ENCODE peak calls at places on chromosomes 12 and 14, in four cellular contexts. One of them, this sample, is unnamed.

GRCh38 chr14:52961060-52961639 is 10.3 kb upstream of the FERMT2 start:
- DNase-seq in glutamatergic neuron: peak
- DNase-seq in lower lobe of right lung: no peak
- DNase-seq in RWPE1: peak
- DNase-seq in this sample: peak

GRCh38 chr14:77053046-77053841 is 24.7 kb upstream of the IRF2BPL start:
- DNase-seq in glutamatergic neuron: peak
- DNase-seq in lower lobe of right lung: peak
- DNase-seq in RWPE1: no peak
- DNase-seq in this sample: peak

GRCh38 chr14:56333361-56334279 is 215.4 kb downstream of the PELI2 start:
- DNase-seq in glutamatergic neuron: no peak
- DNase-seq in lower lobe of right lung: no peak
- DNase-seq in RWPE1: peak
- DNase-seq in this sample: no peak

GRCh38 chr12:83945871-83946270 is 966.7 kb downstream of the SLC6A15 start:
- DNase-seq in glutamatergic neuron: no peak
- DNase-seq in lower lobe of right lung: no peak
- DNase-seq in RWPE1: peak
- DNase-seq in this sample: no peak

GRCh38 chr14:50846171-50846880 is 15.4 kb upstream of the NIN start:
- DNase-seq in glutamatergic neuron: no peak
- DNase-seq in lower lobe of right lung: no peak
- DNase-seq in RWPE1: peak
- DNase-seq in this sample: no peak

GRCh38 chr14:75959031-75959430 is 22.8 kb downstream of the TGFB3 start:
- DNase-seq in glutamatergic neuron: no peak
- DNase-seq in lower lobe of right lung: no peak
- DNase-seq in RWPE1: no peak
- DNase-seq in this sample: no peak

GRCh38 chr12:116381744-116382455 is 104.4 kb upstream of the MED13L start:
- DNase-seq in glutamatergic neuron: no peak
- DNase-seq in lower lobe of right lung: no peak
- DNase-seq in RWPE1: peak
- DNase-seq in this sample: peak

GRCh38 chr14:52860910-52861309 is 69.5 kb upstream of the GNPNAT1 start:
- DNase-seq in glutamatergic neuron: no peak
- DNase-seq in lower lobe of right lung: no peak
- DNase-seq in RWPE1: no peak
- DNase-seq in this sample: no peak

GRCh38 chr12:57488397-57489156 is 709 bp downstream of the MARS1 start:
- DNase-seq in glutamatergic neuron: peak
- DNase-seq in lower lobe of right lung: no peak
- DNase-seq in RWPE1: no peak
- DNase-seq in this sample: no peak

GRCh38 chr14:102770910-102771543 is 6.2 kb upstream of the TRAF3 start:
- DNase-seq in glutamatergic neuron: no peak
- DNase-seq in lower lobe of right lung: peak
- DNase-seq in RWPE1: no peak
- DNase-seq in this sample: no peak

GRCh38 chr12:51368640-51369517 is 22.3 kb downstream of the GALNT6 start:
- DNase-seq in glutamatergic neuron: no peak
- DNase-seq in lower lobe of right lung: peak
- DNase-seq in RWPE1: no peak
- DNase-seq in this sample: peak

GRCh38 chr14:98782062-98782461 is 489.9 kb downstream of the BCL11B start:
- DNase-seq in glutamatergic neuron: no peak
- DNase-seq in lower lobe of right lung: no peak
- DNase-seq in RWPE1: no peak
- DNase-seq in this sample: no peak

GRCh38 chr14:56815301-56815700 is 5.0 kb upstream of the OTX2 start:
- DNase-seq in glutamatergic neuron: no peak
- DNase-seq in lower lobe of right lung: no peak
- DNase-seq in RWPE1: no peak
- DNase-seq in this sample: no peak

GRCh38 chr14:99728981-99729451 is 44.9 kb downstream of the CYP46A1 start:
- DNase-seq in glutamatergic neuron: peak
- DNase-seq in lower lobe of right lung: peak
- DNase-seq in RWPE1: no peak
- DNase-seq in this sample: no peak

GRCh38 chr12:12376636-12377448 is 20.0 kb downstream of the BORCS5 start:
- DNase-seq in glutamatergic neuron: no peak
- DNase-seq in lower lobe of right lung: no peak
- DNase-seq in RWPE1: peak
- DNase-seq in this sample: no peak

GRCh38 chr14:68824517-68825347 is 31.9 kb upstream of the ZFP36L1 start:
- DNase-seq in glutamatergic neuron: peak
- DNase-seq in lower lobe of right lung: peak
- DNase-seq in RWPE1: peak
- DNase-seq in this sample: peak

GRCh38 chr12:75177997-75178396 is 31.6 kb downstream of the KCNC2 start:
- DNase-seq in glutamatergic neuron: no peak
- DNase-seq in lower lobe of right lung: no peak
- DNase-seq in RWPE1: peak
- DNase-seq in this sample: no peak

GRCh38 chr12:109679716-109680520 is 33.7 kb upstream of the FAM222A start:
- DNase-seq in glutamatergic neuron: no peak
- DNase-seq in lower lobe of right lung: no peak
- DNase-seq in RWPE1: no peak
- DNase-seq in this sample: no peak

GRCh38 chr12:1912580-1913376 is 5.7 kb downstream of the CACNA2D4 start:
- DNase-seq in glutamatergic neuron: no peak
- DNase-seq in lower lobe of right lung: no peak
- DNase-seq in RWPE1: no peak
- DNase-seq in this sample: no peak

GRCh38 chr12:90515199-90516175 is 439.5 kb downstream of the CCER1 start:
- DNase-seq in glutamatergic neuron: no peak
- DNase-seq in lower lobe of right lung: no peak
- DNase-seq in RWPE1: no peak
- DNase-seq in this sample: no peak

GRCh38 chr12:129903956-129904769 is at the start of gene TMEM132D:
- DNase-seq in glutamatergic neuron: peak
- DNase-seq in lower lobe of right lung: no peak
- DNase-seq in RWPE1: no peak
- DNase-seq in this sample: no peak

GRCh38 chr14:99514552-99515300 is 33.5 kb downstream of the CCNK start:
- DNase-seq in glutamatergic neuron: no peak
- DNase-seq in lower lobe of right lung: peak
- DNase-seq in RWPE1: no peak
- DNase-seq in this sample: no peak

GRCh38 chr14:99402283-99402648 is 78.4 kb downstream of the SETD3 start:
- DNase-seq in glutamatergic neuron: no peak
- DNase-seq in lower lobe of right lung: no peak
- DNase-seq in RWPE1: no peak
- DNase-seq in this sample: no peak

GRCh38 chr12:91422107-91422506 is 239.5 kb upstream of the DCN start:
- DNase-seq in glutamatergic neuron: no peak
- DNase-seq in lower lobe of right lung: no peak
- DNase-seq in RWPE1: no peak
- DNase-seq in this sample: no peak

GRCh38 chr14:65732112-65732511 is 319.6 kb downstream of the FUT8 start:
- DNase-seq in glutamatergic neuron: no peak
- DNase-seq in lower lobe of right lung: no peak
- DNase-seq in RWPE1: no peak
- DNase-seq in this sample: no peak

GRCh38 chr14:81162941-81163340 is 57.8 kb downstream of the GTF2A1 start:
- DNase-seq in glutamatergic neuron: no peak
- DNase-seq in lower lobe of right lung: no peak
- DNase-seq in RWPE1: no peak
- DNase-seq in this sample: no peak

GRCh38 chr14:99758915-99759545 is 34.2 kb upstream of the EML1 start:
- DNase-seq in glutamatergic neuron: no peak
- DNase-seq in lower lobe of right lung: peak
- DNase-seq in RWPE1: no peak
- DNase-seq in this sample: no peak

GRCh38 chr12:6340745-6341438 is 984 bp downstream of the TNFRSF1A start:
- DNase-seq in glutamatergic neuron: no peak
- DNase-seq in lower lobe of right lung: no peak
- DNase-seq in RWPE1: no peak
- DNase-seq in this sample: no peak

GRCh38 chr12:91163116-91163515 is 19.5 kb downstream of the DCN start:
- DNase-seq in glutamatergic neuron: no peak
- DNase-seq in lower lobe of right lung: no peak
- DNase-seq in RWPE1: no peak
- DNase-seq in this sample: no peak

DNA sequence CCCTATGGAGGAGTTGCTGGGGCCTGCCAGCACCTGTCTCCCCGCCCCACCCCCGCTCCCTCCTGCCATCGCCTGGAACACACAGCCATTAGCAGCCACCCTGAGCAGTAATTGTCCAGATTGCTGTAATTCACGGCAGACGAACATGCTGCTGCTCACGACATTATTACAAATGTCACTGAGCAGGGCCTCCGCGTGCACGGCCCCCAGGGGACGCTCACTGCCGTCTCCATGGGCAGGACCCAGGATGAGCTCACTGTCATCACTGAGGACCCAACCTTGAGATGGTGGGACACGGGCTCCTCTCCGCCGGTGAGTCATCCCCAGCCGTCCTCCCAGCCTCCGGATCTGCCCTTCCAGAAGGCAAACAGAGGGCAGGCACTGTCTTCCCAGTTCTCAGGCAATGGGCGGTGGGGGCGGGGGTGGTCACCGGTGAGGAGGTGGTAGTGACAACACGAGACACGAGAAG is 100.4 kb downstream of the RFLNA start:
- DNase-seq in glutamatergic neuron: peak
- DNase-seq in lower lobe of right lung: no peak
- DNase-seq in RWPE1: no peak
- DNase-seq in this sample: no peak
- TF ChIP-seq CTCF in glutamatergic neuron: no peak
- TF ChIP-seq CTCF in lower lobe of right lung: no peak
- TF ChIP-seq CTCF in RWPE1: no peak
- TF ChIP-seq CTCF in this sample: no peak

GRCh38 chr14:22106700-22107697 is 433.4 kb upstream of the OR4E1 start:
- DNase-seq in glutamatergic neuron: no peak
- DNase-seq in lower lobe of right lung: no peak
- DNase-seq in RWPE1: peak
- DNase-seq in this sample: no peak
- TF ChIP-seq CTCF in glutamatergic neuron: peak
- TF ChIP-seq CTCF in lower lobe of right lung: no peak
- TF ChIP-seq CTCF in RWPE1: no peak
- TF ChIP-seq CTCF in this sample: peak

GRCh38 chr12:40749863-40750262 is 57.6 kb downstream of the CNTN1 start:
- DNase-seq in glutamatergic neuron: no peak
- DNase-seq in lower lobe of right lung: no peak
- DNase-seq in RWPE1: no peak
- DNase-seq in this sample: no peak

GRCh38 chr12:40745386-40745785 is 53.1 kb downstream of the CNTN1 start:
- DNase-seq in glutamatergic neuron: no peak
- DNase-seq in lower lobe of right lung: no peak
- DNase-seq in RWPE1: no peak
- DNase-seq in this sample: no peak
- TF ChIP-seq CTCF in glutamatergic neuron: no peak
- TF ChIP-seq CTCF in lower lobe of right lung: no peak
- TF ChIP-seq CTCF in RWPE1: no peak
- TF ChIP-seq CTCF in this sample: peak

GRCh38 chr14:90374813-90375212 is 22.0 kb upstream of the CALM1 start:
- DNase-seq in glutamatergic neuron: no peak
- DNase-seq in lower lobe of right lung: no peak
- DNase-seq in RWPE1: no peak
- DNase-seq in this sample: no peak

GRCh38 chr14:90381999-90382451 is 14.8 kb upstream of the CALM1 start:
- DNase-seq in glutamatergic neuron: peak
- DNase-seq in lower lobe of right lung: peak
- DNase-seq in RWPE1: no peak
- DNase-seq in this sample: peak

GRCh38 chr14:90381011-90381790 is 15.6 kb upstream of the CALM1 start:
- DNase-seq in glutamatergic neuron: peak
- DNase-seq in lower lobe of right lung: no peak
- DNase-seq in RWPE1: no peak
- DNase-seq in this sample: no peak

GRCh38 chr14:90375934-90376333 is 20.9 kb upstream of the CALM1 start:
- DNase-seq in glutamatergic neuron: no peak
- DNase-seq in lower lobe of right lung: no peak
- DNase-seq in RWPE1: no peak
- DNase-seq in this sample: no peak

DNA sequence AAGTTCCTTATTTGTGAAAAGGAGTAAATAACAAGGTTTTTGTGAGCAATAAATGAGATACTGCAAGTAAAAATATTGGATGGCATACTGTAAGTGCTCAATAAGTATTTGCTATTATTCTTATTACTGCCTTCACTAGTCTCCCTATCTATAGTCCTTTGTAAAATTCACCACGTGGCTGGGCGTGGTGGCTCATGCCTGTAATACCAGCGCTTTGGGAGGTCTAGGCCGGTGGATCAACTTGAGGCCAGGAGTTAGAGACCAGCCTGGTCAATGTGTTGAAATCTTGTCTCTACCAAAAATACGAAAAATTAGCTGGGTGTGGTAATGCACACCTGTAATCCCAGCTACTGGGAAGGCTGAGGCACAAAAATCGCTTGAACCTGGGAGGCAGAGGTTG is 18.6 kb upstream of the CALM1 start:
- DNase-seq in glutamatergic neuron: no peak
- DNase-seq in lower lobe of right lung: no peak
- DNase-seq in RWPE1: no peak
- DNase-seq in this sample: no peak
- TF ChIP-seq CTCF in glutamatergic neuron: no peak
- TF ChIP-seq CTCF in lower lobe of right lung: no peak
- TF ChIP-seq CTCF in RWPE1: no peak
- TF ChIP-seq CTCF in this sample: no peak

GRCh38 chr12:22172501-22172900 is 126.5 kb downstream of the CMAS start:
- DNase-seq in glutamatergic neuron: no peak
- DNase-seq in lower lobe of right lung: no peak
- DNase-seq in RWPE1: no peak
- DNase-seq in this sample: no peak

GRCh38 chr12:22169281-22169824 is 123.3 kb downstream of the CMAS start:
- DNase-seq in glutamatergic neuron: no peak
- DNase-seq in lower lobe of right lung: no peak
- DNase-seq in RWPE1: no peak
- DNase-seq in this sample: no peak

GRCh38 chr12:22173154-22173553 is 127.1 kb downstream of the CMAS start:
- DNase-seq in glutamatergic neuron: no peak
- DNase-seq in lower lobe of right lung: no peak
- DNase-seq in RWPE1: peak
- DNase-seq in this sample: no peak
- TF ChIP-seq CTCF in glutamatergic neuron: no peak
- TF ChIP-seq CTCF in lower lobe of right lung: no peak
- TF ChIP-seq CTCF in RWPE1: no peak
- TF ChIP-seq CTCF in this sample: no peak